ENCODE peak calls at places on chromosomes 5 and 9, in four cellular contexts. H, I, X and C are unnamed samples.
A peak's percentile ranks its signal among the peaks of the same experiment; 100 is the strongest.

GRCh38 chr9:88678431-88678830 is 143.5 kb downstream of the NXNL2 start:
- DNase-seq in H (no peak), I (no peak), X (no peak), C (no peak)

GRCh38 chr5:174355208-174355612 is 309.7 kb downstream of the NSG2 start:
- DNase-seq in H (no peak), I (no peak), X (no peak), C (no peak)

GRCh38 chr5:34916518-34916917 is 1.0 kb downstream of the BRIX1 start:
- DNase-seq in H (no peak), I (peak; percentile 53), X (no peak), C (no peak)

GRCh38 chr5:57725628-57726504 is 243.3 kb upstream of the ACTBL2 start:
- DNase-seq in H (no peak), I (no peak), X (no peak), C (no peak)

GRCh38 chr9:96859461-96860198 is 5.3 kb upstream of the ZNF782 start:
- DNase-seq in H (no peak), I (no peak), X (no peak), C (no peak)

GRCh38 chr5:173454764-173455598 is 126.8 kb upstream of the STC2 start:
- DNase-seq in H (no peak), I (peak; percentile 74), X (peak; percentile 95), C (no peak)

GRCh38 chr5:114367029-114367428 is 5.2 kb downstream of the KCNN2 start:
- DNase-seq in H (no peak), I (no peak), X (no peak), C (no peak)

GRCh38 chr5:149777382-149777781 is 47.3 kb downstream of the PPARGC1B start:
- DNase-seq in H (no peak), I (no peak), X (no peak), C (no peak)

GRCh38 chr9:83623634-83623991 is 670 bp downstream of the IDNK start:
- DNase-seq in H (no peak), I (peak; percentile 56), X (no peak), C (no peak)

GRCh38 chr9:83646500-83647239 is 23.7 kb downstream of the IDNK start:
- DNase-seq in H (no peak), I (no peak), X (no peak), C (no peak)

GRCh38 chr9:20614602-20615216 is 7.6 kb downstream of the MLLT3 start:
- DNase-seq in H (no peak), I (no peak), X (no peak), C (no peak)

GRCh38 chr9:110427497-110428104 is 89.9 kb upstream of the TXNDC8 start:
- DNase-seq in H (peak; percentile 79), I (peak; percentile 66), X (peak; percentile 42), C (peak; percentile 57)

GRCh38 chr5:119271758-119272730 is 83.8 kb upstream of the TNFAIP8 start:
- DNase-seq in H (no peak), I (no peak), X (no peak), C (no peak)

GRCh38 chr5:57900356-57900944 is 417.8 kb upstream of the ACTBL2 start:
- DNase-seq in H (no peak), I (no peak), X (no peak), C (no peak)

GRCh38 chr9:84845956-84846355 is 176.4 kb downstream of the NTRK2 start:
- DNase-seq in H (no peak), I (no peak), X (no peak), C (no peak)

GRCh38 chr5:80174790-80175189 is 81.1 kb downstream of the SERINC5 start:
- DNase-seq in H (no peak), I (no peak), X (no peak), C (no peak)

GRCh38 chr5:8848362-8848761 is 697.5 kb downstream of the SEMA5A start:
- DNase-seq in H (no peak), I (no peak), X (no peak), C (no peak)

GRCh38 chr5:180648658-180649296 is 623 bp downstream of the FLT4 start:
- DNase-seq in H (peak; percentile 89), I (peak; percentile 32), X (no peak), C (no peak)

GRCh38 chr5:91136271-91136670 is 246.8 kb downstream of the ARRDC3 start:
- DNase-seq in H (no peak), I (no peak), X (peak; percentile 19), C (no peak)

GRCh38 chr9:70407081-70407503 is 7.4 kb downstream of the KLF9 start:
- DNase-seq in H (no peak), I (no peak), X (no peak), C (no peak)

GRCh38 chr9:4714266-4715016 is 26.6 kb downstream of the AK3 start:
- DNase-seq in H (no peak), I (no peak), X (no peak), C (no peak)

GRCh38 chr5:52809884-52810283 is 22.2 kb downstream of the ITGA1 start:
- DNase-seq in H (no peak), I (no peak), X (no peak), C (no peak)

GRCh38 chr9:134267305-134268265 is 58.7 kb upstream of the RXRA start:
- DNase-seq in H (no peak), I (no peak), X (no peak), C (no peak)

GRCh38 chr9:36045610-36046009 is 8.9 kb downstream of the RECK start:
- DNase-seq in H (no peak), I (no peak), X (no peak), C (no peak)

GRCh38 chr9:123339666-123340414 is 16.2 kb upstream of the CRB2 start:
- DNase-seq in H (no peak), I (peak; percentile 62), X (no peak), C (no peak)

GRCh38 chr9:18477121-18477705 is 3.3 kb downstream of the ADAMTSL1 start:
- DNase-seq in H (no peak), I (no peak), X (no peak), C (no peak)

DNA sequence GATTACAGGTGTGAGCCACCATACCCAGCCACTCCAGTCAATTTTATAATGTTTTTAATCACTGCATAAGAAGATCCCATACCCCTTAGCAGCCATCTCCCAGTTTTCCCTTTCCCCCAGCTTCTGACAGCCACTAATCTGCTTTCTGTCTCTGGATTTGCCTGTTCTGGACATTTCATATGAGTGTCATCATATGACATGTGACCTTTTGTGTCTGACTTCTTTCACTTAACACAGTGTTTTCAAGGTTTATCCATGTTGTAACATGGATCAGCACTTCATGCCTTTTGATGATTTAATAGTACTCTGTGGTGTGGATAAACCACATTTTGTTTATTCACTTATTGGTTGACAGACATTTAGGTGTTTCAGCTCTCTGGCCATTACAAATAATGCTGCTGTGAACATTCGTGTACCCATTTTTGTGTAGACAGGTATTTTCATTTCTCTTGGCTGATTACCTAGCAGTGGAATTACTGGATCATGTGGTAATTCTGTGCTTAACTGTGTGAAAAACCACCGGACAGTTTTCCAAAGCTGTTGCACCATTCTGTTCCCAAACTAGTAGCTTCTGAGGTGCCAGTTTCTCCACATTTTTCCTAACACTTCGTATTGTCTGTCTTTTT is 8.6 kb downstream of the SUSD3 start:
- DNase-seq in H (no peak), I (no peak), X (no peak), C (no peak)
- H3K4me1 ChIP-seq in H (peaks cover 1% of the 10 kb centered on the region), I (peaks cover 29% of the 10 kb centered on the region), X (peaks cover 8% of the 10 kb centered on the region), C (peaks cover 8% of the 10 kb centered on the region)

DNA sequence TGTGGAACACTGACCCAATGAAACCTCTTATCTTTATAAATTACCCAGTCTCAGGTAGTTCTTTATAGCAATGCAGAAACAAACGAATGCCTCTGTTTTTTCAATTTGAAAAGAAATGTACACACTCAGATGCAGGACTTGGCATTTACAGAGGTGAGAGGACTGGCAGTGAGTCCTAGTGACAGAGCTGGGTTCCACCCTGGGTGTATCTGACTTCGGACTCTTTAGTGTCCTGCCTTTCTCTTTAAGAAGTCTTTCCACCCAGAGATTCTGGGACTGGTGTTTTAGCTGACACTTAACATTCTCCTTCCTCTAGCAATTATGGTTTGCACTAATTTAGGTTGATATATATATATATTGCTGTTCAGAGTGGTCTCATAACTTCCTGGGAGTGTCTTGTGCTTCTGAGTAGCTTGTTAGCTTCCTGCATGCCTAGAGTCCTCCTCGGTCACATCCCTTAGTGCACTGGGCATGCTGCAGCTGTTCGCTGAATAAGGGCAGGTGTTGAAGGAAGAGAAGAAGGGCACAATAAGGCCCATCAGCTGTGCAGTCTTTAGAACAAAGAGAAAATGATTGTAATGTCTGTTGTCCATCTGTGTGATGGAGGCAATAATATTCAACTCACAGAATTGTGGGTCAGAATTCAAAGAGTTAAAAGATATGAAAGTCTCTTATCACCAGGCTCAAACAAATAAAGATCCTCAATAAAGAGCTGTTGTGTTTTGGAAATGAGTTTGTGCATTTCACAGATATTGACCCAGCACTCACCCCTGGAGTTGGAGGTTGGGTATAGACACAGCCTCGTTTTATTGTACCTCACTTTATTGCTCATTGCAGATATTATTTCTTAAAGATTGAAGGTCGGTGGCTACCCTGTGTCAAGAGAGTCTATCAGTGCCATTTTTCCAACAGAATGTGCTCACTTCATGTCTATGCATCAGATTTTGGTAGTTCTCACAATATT is 187.1 kb downstream of the TRIM32 start:
- DNase-seq in H (no peak), I (no peak), X (no peak), C (no peak)
- TF ChIP-seq ZNF274 in H (no peak), I (no peak), X (no peak), C (no peak)

GRCh38 chr5:168965638-168966037 is 335.3 kb downstream of the SLIT3 start:
- DNase-seq in H (no peak), I (no peak), X (no peak), C (no peak)
- H3K9me3 ChIP-seq in H (no peaks in the 10 kb centered on the region), I (no peaks in the 10 kb centered on the region), X (no peaks in the 10 kb centered on the region), C (no peaks in the 10 kb centered on the region)

GRCh38 chr9:133128152-133128551 is 7.1 kb upstream of the RALGDS start:
- DNase-seq in H (no peak), I (no peak), X (no peak), C (no peak)
- H3K4me1 ChIP-seq in H (peaks cover 2% of the 10 kb centered on the region), I (peaks cover 63% of the 10 kb centered on the region), X (peaks cover 52% of the 10 kb centered on the region), C (peaks cover 12% of the 10 kb centered on the region)

GRCh38 chr5:77748160-77748559 is 28.0 kb downstream of the TBCA start:
- DNase-seq in H (no peak), I (peak; percentile 58), X (no peak), C (no peak)

DNA sequence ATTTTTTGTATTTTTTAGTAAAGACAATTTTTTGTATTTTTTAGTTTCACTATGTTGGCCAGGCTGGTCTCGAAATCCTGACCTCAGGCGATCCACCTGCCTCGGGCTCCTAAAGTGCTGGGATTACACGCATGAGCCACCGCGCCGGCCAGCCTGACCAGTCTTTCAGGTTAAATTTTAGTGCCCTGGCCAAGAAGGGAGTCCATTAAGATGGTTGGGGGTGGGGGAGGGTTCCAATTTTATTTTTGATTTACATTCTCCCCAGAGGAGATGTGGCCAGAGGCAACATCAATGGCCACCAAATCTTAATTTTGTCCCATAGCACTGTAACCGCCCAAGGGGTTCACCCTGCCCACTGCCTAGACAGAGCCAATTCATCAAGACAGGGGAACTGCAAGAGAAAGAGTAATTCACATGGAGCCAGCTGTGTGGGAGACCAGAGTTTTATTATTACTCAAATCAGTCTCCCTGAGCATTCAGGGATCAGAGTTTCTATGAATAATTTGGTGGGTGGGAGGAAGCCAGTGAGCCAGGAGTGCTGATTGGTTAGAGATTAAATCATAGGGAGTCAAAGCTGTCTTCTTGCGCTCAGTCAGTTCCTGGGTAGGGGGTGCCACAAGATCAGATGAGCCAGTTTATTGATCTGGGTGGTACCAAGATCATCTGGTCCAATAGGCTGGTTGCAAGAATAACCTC is 24.7 kb downstream of the TBCA start:
- DNase-seq in H (no peak), I (no peak), X (no peak), C (no peak)
- TF ChIP-seq ZNF274 in H (no peak), I (no peak), X (no peak), C (no peak)

DNA sequence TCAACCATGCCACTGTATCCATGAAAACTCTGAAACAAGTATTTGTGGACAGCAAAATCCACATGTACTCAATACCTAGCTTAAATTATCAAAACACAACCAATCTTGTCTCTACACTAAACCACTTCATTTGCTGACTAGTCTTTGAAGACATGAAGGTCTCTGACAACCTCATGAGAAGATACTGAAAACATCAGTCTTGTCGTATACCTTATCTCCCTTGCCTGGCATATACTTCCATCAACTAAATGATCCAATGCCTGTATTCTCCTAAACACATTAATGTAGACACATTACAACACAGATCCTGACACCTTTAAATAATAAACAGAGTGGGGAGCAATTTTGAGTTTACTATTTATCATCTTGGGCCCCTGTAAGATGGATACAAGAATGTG is 2.9 kb downstream of the RPS23 start:
- DNase-seq in H (no peak), I (no peak), X (no peak), C (no peak)
- H3K9me3 ChIP-seq in H (no peaks in the 10 kb centered on the region), I (no peaks in the 10 kb centered on the region), X (no peaks in the 10 kb centered on the region), C (no peaks in the 10 kb centered on the region)